ENCODE peak calls at places on chromosomes 4 and X, in seven cellular contexts. A is progenitor cell of endocrine pancreas, J is EL, F is HEK293T, W is ACHN, R is NAMALWA, L is sciatic nerve. X is an unnamed sample.

GRCh38 chr4:158895797-158896442 is 127.1 kb downstream of the FNIP2 start:
- DNase-seq in A (no peak), J (peak), R (peak), L (no peak), W (peak), F (no peak), X (no peak)

GRCh38 chr4:187656953-187657352 is 338.6 kb upstream of the ZFP42 start:
- DNase-seq in L (no peak), F (no peak), J (peak), A (no peak), R (no peak), W (no peak), X (no peak)

GRCh38 chr4:26425953-26426352 is 64.3 kb downstream of the CCKAR start:
- DNase-seq in W (no peak), A (no peak), F (no peak), L (no peak), R (no peak), J (no peak), X (no peak)

GRCh38 chrX:30309139-30309571 is at the start of gene NR0B1:
- DNase-seq in F (no peak), W (no peak), A (no peak), L (no peak), J (no peak), R (no peak), X (no peak)

GRCh38 chr4:170581322-170581721 is 491.6 kb upstream of the AADAT start:
- DNase-seq in J (no peak), R (no peak), F (no peak), A (no peak), W (no peak), L (no peak), X (no peak)

GRCh38 chrX:54721424-54721823 is 76.6 kb downstream of the ITIH6 start:
- DNase-seq in A (no peak), F (no peak), W (peak), R (no peak), J (peak), L (no peak), X (no peak)

GRCh38 chr4:139887378-139887801 is 221.8 kb downstream of the MGST2 start:
- DNase-seq in W (no peak), A (no peak), L (no peak), R (no peak), J (no peak), F (no peak), X (no peak)

GRCh38 chrX:1591863-1592127 is 391 bp downstream of the AKAP17A start:
- DNase-seq in L (no peak), J (no peak), W (no peak), A (no peak), R (no peak), F (no peak), X (no peak)

GRCh38 chr4:123790681-123791080 is 394.1 kb downstream of the SPRY1 start:
- DNase-seq in A (no peak), R (no peak), F (no peak), W (no peak), J (peak), L (no peak), X (no peak)

GRCh38 chr4:94208918-94209317 is 1.3 kb downstream of the SMARCAD1 start:
- DNase-seq in W (no peak), F (no peak), J (no peak), L (no peak), A (no peak), R (peak), X (no peak)

X was measured in right atrium auricular region.